ENCODE peak calls at places on chromosomes 7 and 10, in seven cellular contexts. One of them, this sample, is unnamed.

GRCh38 chr7:90995996-90996395 is 268.2 kb upstream of the FZD1 start:
- DNase-seq in effector memory CD4-positive, alpha-beta T cell: no peak
- DNase-seq in SK-N-SH: no peak
- DNase-seq in K562: no peak
- DNase-seq in endodermal cell: no peak
- DNase-seq in stomach: no peak
- DNase-seq in tibial artery: no peak
- DNase-seq in this sample: no peak

GRCh38 chr7:108561047-108561619 is 8.4 kb downstream of the THAP5 start:
- DNase-seq in SK-N-SH: no peak
- DNase-seq in stomach: no peak
- DNase-seq in endodermal cell: no peak
- DNase-seq in effector memory CD4-positive, alpha-beta T cell: no peak
- DNase-seq in K562: no peak
- DNase-seq in tibial artery: no peak
- DNase-seq in this sample: no peak

GRCh38 chr7:107628461-107629064 is 32.1 kb upstream of the SLC26A4 start:
- DNase-seq in effector memory CD4-positive, alpha-beta T cell: no peak
- DNase-seq in endodermal cell: no peak
- DNase-seq in tibial artery: no peak
- DNase-seq in K562: no peak
- DNase-seq in stomach: no peak
- DNase-seq in SK-N-SH: no peak
- DNase-seq in this sample: no peak

GRCh38 chr10:59536576-59537014 is 173.1 kb downstream of the SLC16A9 start:
- DNase-seq in endodermal cell: no peak
- DNase-seq in stomach: no peak
- DNase-seq in K562: no peak
- DNase-seq in tibial artery: no peak
- DNase-seq in SK-N-SH: peak; percentile 19
- DNase-seq in effector memory CD4-positive, alpha-beta T cell: no peak
- DNase-seq in this sample: peak; percentile 16

GRCh38 chr7:671415-672042 is 55.0 kb upstream of the DNAAF5 start:
- DNase-seq in K562: no peak
- DNase-seq in SK-N-SH: no peak
- DNase-seq in endodermal cell: no peak
- DNase-seq in effector memory CD4-positive, alpha-beta T cell: no peak
- DNase-seq in stomach: no peak
- DNase-seq in tibial artery: no peak
- DNase-seq in this sample: no peak

GRCh38 chr10:78470267-78471103 is 436.8 kb downstream of the RPS24 start:
- DNase-seq in K562: no peak
- DNase-seq in effector memory CD4-positive, alpha-beta T cell: no peak
- DNase-seq in endodermal cell: no peak
- DNase-seq in tibial artery: no peak
- DNase-seq in SK-N-SH: peak; percentile 62
- DNase-seq in stomach: no peak
- DNase-seq in this sample: no peak

GRCh38 chr10:1611936-1612550 is 125.3 kb downstream of the ADARB2 start:
- DNase-seq in endodermal cell: peak; percentile 71
- DNase-seq in SK-N-SH: no peak
- DNase-seq in effector memory CD4-positive, alpha-beta T cell: no peak
- DNase-seq in K562: peak; percentile 24
- DNase-seq in tibial artery: no peak
- DNase-seq in stomach: no peak
- DNase-seq in this sample: no peak

GRCh38 chr7:113197274-113197673 is 78.9 kb upstream of the SMIM30 start:
- DNase-seq in tibial artery: no peak
- DNase-seq in effector memory CD4-positive, alpha-beta T cell: no peak
- DNase-seq in stomach: no peak
- DNase-seq in K562: no peak
- DNase-seq in endodermal cell: no peak
- DNase-seq in SK-N-SH: no peak
- DNase-seq in this sample: no peak

GRCh38 chr10:47030191-47030698 is 119.0 kb downstream of the PTPN20 start:
- DNase-seq in tibial artery: peak; percentile 70
- DNase-seq in SK-N-SH: no peak
- DNase-seq in K562: no peak
- DNase-seq in endodermal cell: no peak
- DNase-seq in stomach: peak; percentile 14
- DNase-seq in effector memory CD4-positive, alpha-beta T cell: no peak
- DNase-seq in this sample: no peak

GRCh38 chr7:92275327-92275726 is 29.6 kb downstream of the ANKIB1 start:
- DNase-seq in endodermal cell: no peak
- DNase-seq in SK-N-SH: no peak
- DNase-seq in stomach: no peak
- DNase-seq in effector memory CD4-positive, alpha-beta T cell: no peak
- DNase-seq in K562: no peak
- DNase-seq in tibial artery: no peak
- DNase-seq in this sample: no peak

GRCh38 chr7:18508441-18509427 is 13.2 kb downstream of the HDAC9 start:
- DNase-seq in endodermal cell: peak; percentile 65
- DNase-seq in K562: no peak
- DNase-seq in SK-N-SH: no peak
- DNase-seq in effector memory CD4-positive, alpha-beta T cell: no peak
- DNase-seq in stomach: no peak
- DNase-seq in tibial artery: no peak
- DNase-seq in this sample: no peak

GRCh38 chr10:71603190-71603589 is 116.4 kb downstream of the C10orf105 start:
- DNase-seq in tibial artery: no peak
- DNase-seq in SK-N-SH: no peak
- DNase-seq in endodermal cell: no peak
- DNase-seq in stomach: no peak
- DNase-seq in effector memory CD4-positive, alpha-beta T cell: no peak
- DNase-seq in K562: no peak
- DNase-seq in this sample: no peak

GRCh38 chr7:105594034-105594433 is 12.7 kb upstream of the EFCAB10 start:
- DNase-seq in tibial artery: no peak
- DNase-seq in effector memory CD4-positive, alpha-beta T cell: no peak
- DNase-seq in stomach: no peak
- DNase-seq in K562: no peak
- DNase-seq in SK-N-SH: no peak
- DNase-seq in endodermal cell: peak; percentile 57
- DNase-seq in this sample: no peak

GRCh38 chr10:15609291-15609690 is 110.4 kb downstream of the ITGA8 start:
- DNase-seq in K562: no peak
- DNase-seq in tibial artery: no peak
- DNase-seq in stomach: no peak
- DNase-seq in endodermal cell: no peak
- DNase-seq in SK-N-SH: no peak
- DNase-seq in effector memory CD4-positive, alpha-beta T cell: no peak
- DNase-seq in this sample: no peak

GRCh38 chr10:29256531-29256930 is 32.3 kb upstream of the LYZL1 start:
- DNase-seq in stomach: no peak
- DNase-seq in K562: no peak
- DNase-seq in tibial artery: no peak
- DNase-seq in SK-N-SH: no peak
- DNase-seq in effector memory CD4-positive, alpha-beta T cell: no peak
- DNase-seq in endodermal cell: no peak
- DNase-seq in this sample: no peak

GRCh38 chr7:138863931-138864330 is 65.9 kb upstream of the ATP6V0A4 start:
- DNase-seq in effector memory CD4-positive, alpha-beta T cell: no peak
- DNase-seq in stomach: no peak
- DNase-seq in endodermal cell: no peak
- DNase-seq in tibial artery: no peak
- DNase-seq in SK-N-SH: no peak
- DNase-seq in K562: no peak
- DNase-seq in this sample: no peak

GRCh38 chr7:116165717-116166116 is 44.6 kb upstream of the TES start:
- DNase-seq in endodermal cell: no peak
- DNase-seq in K562: no peak
- DNase-seq in SK-N-SH: no peak
- DNase-seq in effector memory CD4-positive, alpha-beta T cell: no peak
- DNase-seq in tibial artery: no peak
- DNase-seq in stomach: no peak
- DNase-seq in this sample: no peak

GRCh38 chr7:141598408-141598807 is 47.2 kb downstream of the AGK start:
- DNase-seq in SK-N-SH: no peak
- DNase-seq in endodermal cell: no peak
- DNase-seq in K562: no peak
- DNase-seq in tibial artery: no peak
- DNase-seq in stomach: no peak
- DNase-seq in effector memory CD4-positive, alpha-beta T cell: no peak
- DNase-seq in this sample: no peak

GRCh38 chr7:106260136-106260561 is 24.6 kb downstream of the NAMPT start:
- DNase-seq in SK-N-SH: no peak
- DNase-seq in stomach: no peak
- DNase-seq in tibial artery: no peak
- DNase-seq in endodermal cell: no peak
- DNase-seq in effector memory CD4-positive, alpha-beta T cell: no peak
- DNase-seq in K562: no peak
- DNase-seq in this sample: no peak

GRCh38 chr10:88640186-88640585 is 24.1 kb upstream of the LIPF start:
- DNase-seq in K562: no peak
- DNase-seq in endodermal cell: no peak
- DNase-seq in effector memory CD4-positive, alpha-beta T cell: no peak
- DNase-seq in SK-N-SH: no peak
- DNase-seq in tibial artery: no peak
- DNase-seq in stomach: no peak
- DNase-seq in this sample: no peak

GRCh38 chr7:50803359-50804337 is 21.0 kb upstream of the GRB10 start:
- DNase-seq in endodermal cell: no peak
- DNase-seq in tibial artery: no peak
- DNase-seq in stomach: no peak
- DNase-seq in SK-N-SH: no peak
- DNase-seq in effector memory CD4-positive, alpha-beta T cell: no peak
- DNase-seq in K562: no peak
- DNase-seq in this sample: no peak

GRCh38 chr7:142807855-142808460 is 37.2 kb downstream of the PRSS2 start:
- DNase-seq in effector memory CD4-positive, alpha-beta T cell: peak; percentile 36
- DNase-seq in SK-N-SH: no peak
- DNase-seq in stomach: no peak
- DNase-seq in K562: no peak
- DNase-seq in tibial artery: no peak
- DNase-seq in endodermal cell: no peak
- DNase-seq in this sample: no peak
- H3K4me1 ChIP-seq in effector memory CD4-positive, alpha-beta T cell: peaks cover 93% of the 10 kb centered on the region
- H3K4me1 ChIP-seq in SK-N-SH: peaks cover 27% of the 10 kb centered on the region
- H3K4me1 ChIP-seq in stomach: no peaks in the 10 kb centered on the region
- H3K4me1 ChIP-seq in K562: no peaks in the 10 kb centered on the region
- H3K4me1 ChIP-seq in tibial artery: no peaks in the 10 kb centered on the region
- H3K4me1 ChIP-seq in endodermal cell: peaks cover 12% of the 10 kb centered on the region
- H3K4me1 ChIP-seq in this sample: no peaks in the 10 kb centered on the region

DNA sequence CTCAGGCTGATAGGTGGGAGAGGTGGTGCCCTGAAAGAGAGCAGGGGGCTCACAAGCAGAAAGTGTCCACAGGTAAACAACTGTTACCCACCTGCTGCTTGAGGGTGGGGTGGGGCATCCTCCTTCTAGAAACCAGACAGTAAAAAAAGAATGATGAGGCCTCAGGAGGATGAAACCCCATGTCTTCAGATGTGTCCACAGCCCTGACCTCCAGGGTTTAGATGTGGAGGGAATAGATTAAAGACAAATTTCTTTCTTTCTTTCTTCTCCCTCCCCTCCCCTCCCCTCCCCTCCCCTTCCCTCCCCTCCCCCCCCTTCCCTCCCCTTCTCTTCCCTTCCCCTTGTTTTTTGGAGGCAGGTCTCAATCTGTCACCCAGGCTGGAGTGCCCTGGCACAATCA is 333.5 kb upstream of the NUPR2 start:
- DNase-seq in tibial artery: no peak
- DNase-seq in stomach: no peak
- DNase-seq in effector memory CD4-positive, alpha-beta T cell: no peak
- DNase-seq in endodermal cell: no peak
- DNase-seq in K562: no peak
- DNase-seq in SK-N-SH: no peak
- DNase-seq in this sample: no peak
- H3K9me3 ChIP-seq in tibial artery: peaks cover 50% of the 10 kb centered on the region
- H3K9me3 ChIP-seq in stomach: peaks cover 98% of the 10 kb centered on the region
- H3K9me3 ChIP-seq in effector memory CD4-positive, alpha-beta T cell: peaks cover 5% of the 10 kb centered on the region
- H3K9me3 ChIP-seq in endodermal cell: peaks cover 52% of the 10 kb centered on the region
- H3K9me3 ChIP-seq in K562: no peaks in the 10 kb centered on the region
- H3K9me3 ChIP-seq in SK-N-SH: peaks cover 4% of the 10 kb centered on the region
- H3K9me3 ChIP-seq in this sample: peaks cover 98% of the 10 kb centered on the region

GRCh38 chr10:69872326-69872725 is 70.6 kb downstream of the COL13A1 start:
- DNase-seq in tibial artery: no peak
- DNase-seq in K562: no peak
- DNase-seq in SK-N-SH: peak; percentile 46
- DNase-seq in stomach: no peak
- DNase-seq in effector memory CD4-positive, alpha-beta T cell: no peak
- DNase-seq in endodermal cell: no peak
- DNase-seq in this sample: no peak
- H3K4me1 ChIP-seq in tibial artery: peaks cover 8% of the 10 kb centered on the region
- H3K4me1 ChIP-seq in K562: no peaks in the 10 kb centered on the region
- H3K4me1 ChIP-seq in SK-N-SH: peaks cover 24% of the 10 kb centered on the region
- H3K4me1 ChIP-seq in stomach: peaks cover 11% of the 10 kb centered on the region
- H3K4me1 ChIP-seq in effector memory CD4-positive, alpha-beta T cell: no peaks in the 10 kb centered on the region
- H3K4me1 ChIP-seq in endodermal cell: peaks cover 19% of the 10 kb centered on the region
- H3K4me1 ChIP-seq in this sample: peaks cover 1% of the 10 kb centered on the region

DNA sequence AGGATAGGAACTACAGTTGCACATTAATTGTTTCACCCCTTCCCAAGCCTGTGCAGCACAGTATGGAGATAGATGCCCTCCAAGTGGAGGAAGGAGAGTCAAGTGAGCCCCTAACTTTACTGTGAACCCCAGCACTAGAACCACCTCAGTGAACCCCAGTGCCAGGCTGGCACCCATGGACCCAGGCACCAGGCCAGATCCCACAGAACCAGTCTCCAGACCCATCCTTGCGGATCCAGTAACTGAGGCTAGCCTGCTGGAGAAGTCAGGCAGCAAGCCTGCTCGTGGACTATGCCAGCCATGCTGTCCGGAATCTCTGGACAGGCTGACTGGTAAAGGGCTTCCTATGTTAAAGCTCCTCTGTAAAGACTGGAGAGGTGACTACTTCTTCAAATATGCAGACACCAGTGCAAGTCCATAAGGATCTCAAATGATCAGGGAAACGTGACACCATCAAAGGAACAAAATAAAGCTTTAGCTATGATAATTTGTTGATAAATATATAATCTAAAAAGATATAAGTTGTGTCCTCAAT is 27.7 kb downstream of the SHOC2 start:
- DNase-seq in tibial artery: no peak
- DNase-seq in endodermal cell: no peak
- DNase-seq in SK-N-SH: no peak
- DNase-seq in K562: no peak
- DNase-seq in effector memory CD4-positive, alpha-beta T cell: no peak
- DNase-seq in stomach: no peak
- DNase-seq in this sample: no peak
- H3K9me3 ChIP-seq in tibial artery: no peaks in the 10 kb centered on the region
- H3K9me3 ChIP-seq in endodermal cell: peaks cover 13% of the 10 kb centered on the region
- H3K9me3 ChIP-seq in SK-N-SH: no peaks in the 10 kb centered on the region
- H3K9me3 ChIP-seq in K562: no peaks in the 10 kb centered on the region
- H3K9me3 ChIP-seq in effector memory CD4-positive, alpha-beta T cell: no peaks in the 10 kb centered on the region
- H3K9me3 ChIP-seq in stomach: no peaks in the 10 kb centered on the region
- H3K9me3 ChIP-seq in this sample: no peaks in the 10 kb centered on the region

This sample was measured in left ventricle myocardium inferior.